ENCODE peak calls at places on chromosome 16, in seven cellular contexts. M, N, X, C, F, O and Z are unnamed samples.
A peak's percentile ranks its signal among the peaks of the same experiment; 100 is the strongest.

GRCh38 chr16:85678821-85679220 is 9.9 kb downstream of the GINS2 start:
- DNase-seq in M (no peak), N (no peak), X (no peak), C (no peak), F (no peak), O (no peak), Z (no peak)

GRCh38 chr16:55056585-55057520 is 126.2 kb downstream of the IRX5 start:
- DNase-seq in M (no peak), N (no peak), X (no peak), C (no peak), F (no peak), O (no peak), Z (no peak)

GRCh38 chr16:84292032-84292431 is 2.6 kb upstream of the WFDC1 start:
- DNase-seq in M (no peak), N (no peak), X (peak; percentile 24), C (no peak), F (no peak), O (no peak), Z (no peak)

GRCh38 chr16:81319221-81319912 is 4.6 kb downstream of the GAN start:
- DNase-seq in M (peak; percentile 35), N (no peak), X (no peak), C (no peak), F (no peak), O (peak; percentile 51), Z (peak; percentile 35)

GRCh38 chr16:27724491-27724878 is 174.5 kb downstream of the KATNIP start:
- DNase-seq in M (no peak), N (no peak), X (no peak), C (no peak), F (no peak), O (no peak), Z (no peak)

GRCh38 chr16:85986931-85987749 is 88.2 kb downstream of the IRF8 start:
- DNase-seq in M (peak; percentile 33), N (peak; percentile 38), X (no peak), C (no peak), F (peak; percentile 92), O (no peak), Z (no peak)

GRCh38 chr16:11797957-11798299 is 870 bp upstream of the ZC3H7A start:
- DNase-seq in M (peak; percentile 57), N (no peak), X (no peak), C (no peak), F (no peak), O (no peak), Z (no peak)

GRCh38 chr16:57622361-57623250 is 5.8 kb upstream of the ADGRG1 start:
- DNase-seq in M (no peak), N (no peak), X (no peak), C (no peak), F (no peak), O (no peak), Z (peak; percentile 91)

GRCh38 chr16:74372953-74373846 is 2.9 kb upstream of the NPIPB15 start:
- DNase-seq in M (no peak), N (no peak), X (no peak), C (no peak), F (peak; percentile 10), O (no peak), Z (no peak)

GRCh38 chr16:64542152-64542551 is 579.7 kb downstream of the CDH11 start:
- DNase-seq in M (no peak), N (no peak), X (no peak), C (no peak), F (no peak), O (no peak), Z (no peak)

GRCh38 chr16:87460936-87461335 is 31.9 kb downstream of the ZCCHC14 start:
- DNase-seq in M (no peak), N (no peak), X (no peak), C (no peak), F (no peak), O (no peak), Z (no peak)

GRCh38 chr16:81480856-81481821 is 36.5 kb downstream of the CMIP start:
- DNase-seq in M (peak; percentile 98), N (no peak), X (no peak), C (no peak), F (peak; percentile 47), O (peak; percentile 27), Z (peak; percentile 94)

GRCh38 chr16:72172105-72173034 is at the start of gene PMFBP1:
- DNase-seq in M (peak; percentile 94), N (no peak), X (peak; percentile 76), C (peak; percentile 15), F (no peak), O (peak; percentile 94), Z (peak; percentile 86)

GRCh38 chr16:28981517-28981916 is 3.3 kb upstream of the LAT start:
- DNase-seq in M (peak; percentile 74), N (peak; percentile 21), X (no peak), C (peak; percentile 49), F (no peak), O (peak; percentile 14), Z (peak; percentile 21)

GRCh38 chr16:80889779-80890359 is 85.5 kb upstream of the CDYL2 start:
- DNase-seq in M (no peak), N (no peak), X (no peak), C (no peak), F (no peak), O (no peak), Z (no peak)

GRCh38 chr16:70793851-70794502 is 7.0 kb downstream of the VAC14 start:
- DNase-seq in M (no peak), N (no peak), X (no peak), C (no peak), F (no peak), O (no peak), Z (no peak)

GRCh38 chr16:89707695-89708094 is 6.2 kb upstream of the SPATA2L start:
- DNase-seq in M (peak; percentile 14), N (no peak), X (no peak), C (no peak), F (no peak), O (no peak), Z (no peak)

GRCh38 chr16:88497561-88498420 is 44.7 kb downstream of the ZFPM1 start:
- DNase-seq in M (peak; percentile 97), N (no peak), X (no peak), C (no peak), F (no peak), O (peak; percentile 39), Z (no peak)

GRCh38 chr16:55370762-55371482 is 46.9 kb downstream of the IRX6 start:
- DNase-seq in M (peak; percentile 64), N (no peak), X (peak; percentile 42), C (no peak), F (no peak), O (peak; percentile 24), Z (no peak)

GRCh38 chr16:67198238-67198734 is 645 bp upstream of the ELMO3 start:
- DNase-seq in M (no peak), N (no peak), X (peak; percentile 70), C (no peak), F (no peak), O (no peak), Z (no peak)

GRCh38 chr16:27455700-27456099 is 53.7 kb downstream of the IL21R start:
- DNase-seq in M (no peak), N (peak; percentile 7), X (peak; percentile 40), C (no peak), F (no peak), O (peak; percentile 60), Z (no peak)

GRCh38 chr16:27319257-27319965 is 5.6 kb downstream of the IL4R start:
- DNase-seq in M (no peak), N (no peak), X (no peak), C (no peak), F (no peak), O (no peak), Z (no peak)

GRCh38 chr16:77596243-77596642 is 126.1 kb upstream of the NUDT7 start:
- DNase-seq in M (no peak), N (no peak), X (peak; percentile 52), C (no peak), F (no peak), O (peak; percentile 86), Z (no peak)

GRCh38 chr16:25158401-25158800 is 46.9 kb downstream of the LCMT1 start:
- DNase-seq in M (peak; percentile 2), N (no peak), X (no peak), C (no peak), F (no peak), O (no peak), Z (no peak)

GRCh38 chr16:57316390-57317017 is 32.0 kb upstream of the PLLP start:
- DNase-seq in M (no peak), N (no peak), X (peak; percentile 83), C (no peak), F (no peak), O (peak; percentile 96), Z (peak; percentile 68)

GRCh38 chr16:70407811-70408274 is 31.1 kb downstream of the ST3GAL2 start:
- DNase-seq in M (no peak), N (no peak), X (no peak), C (no peak), F (no peak), O (no peak), Z (no peak)

GRCh38 chr16:73179671-73180370 is 131.9 kb upstream of the ZFHX3 start:
- DNase-seq in M (no peak), N (no peak), X (no peak), C (no peak), F (no peak), O (no peak), Z (no peak)

GRCh38 chr16:85553436-85554113 is 59.5 kb upstream of the GSE1 start:
- DNase-seq in M (peak; percentile 90), N (peak; percentile 46), X (peak; percentile 41), C (no peak), F (peak; percentile 88), O (peak; percentile 54), Z (peak; percentile 34)